ENCODE peak calls at places on chromosomes 16 and 17, in seven cellular contexts. L is B cell, A is RPMI7951, B is left kidney, G is endothelial cell, F is SW 1271, O is T-cell. S is an unnamed sample.

GRCh38 chr17:48843172-48843900 is 12.5 kb downstream of the CALCOCO2 start:
- DNase-seq in B (no peak), F (no peak), O (no peak), L (no peak), G (no peak), A (no peak), S (no peak)

GRCh38 chr16:23974223-23974622 is 138.4 kb downstream of the PRKCB start:
- DNase-seq in L (no peak), A (peak; percentile 9), G (peak; percentile 27), F (no peak), B (peak; percentile 86), O (no peak), S (no peak)

GRCh38 chr16:28218109-28218508 is 6.3 kb upstream of the XPO6 start:
- DNase-seq in A (peak; percentile 53), L (peak; percentile 62), O (peak; percentile 65), B (no peak), F (peak; percentile 52), G (peak; percentile 9), S (no peak)

GRCh38 chr16:74817851-74818250 is 43.2 kb upstream of the FA2H start:
- DNase-seq in A (no peak), L (no peak), O (no peak), B (no peak), G (no peak), F (no peak), S (no peak)

GRCh38 chr16:64969221-64969620 is 152.6 kb downstream of the CDH11 start:
- DNase-seq in B (no peak), G (no peak), L (no peak), O (no peak), F (no peak), A (no peak), S (no peak)

GRCh38 chr17:56978441-56979090 is 635 bp downstream of the SCPEP1 start:
- DNase-seq in F (no peak), B (no peak), L (peak; percentile 27), A (peak; percentile 53), O (no peak), G (no peak), S (peak; percentile 57)

GRCh38 chr16:79610771-79611170 is 10.2 kb upstream of the MAF start:
- DNase-seq in A (no peak), B (no peak), O (no peak), G (no peak), F (no peak), L (no peak), S (no peak)

GRCh38 chr16:86465434-86465833 is 44.9 kb upstream of the FOXF1 start:
- DNase-seq in L (no peak), F (no peak), B (no peak), O (no peak), A (no peak), G (no peak), S (no peak)

GRCh38 chr17:27575100-27575911 is 55.7 kb upstream of the LGALS9 start:
- DNase-seq in F (no peak), O (no peak), B (no peak), L (no peak), G (no peak), A (no peak), S (no peak)

GRCh38 chr17:45246861-45247428 is 14.9 kb downstream of the SPATA32 start:
- DNase-seq in G (peak; percentile 57), F (no peak), O (peak; percentile 84), A (no peak), B (peak; percentile 87), L (no peak), S (peak; percentile 76)

GRCh38 chr17:56688151-56688550 is 94.7 kb downstream of the NOG start:
- DNase-seq in G (no peak), F (no peak), L (no peak), O (no peak), B (no peak), A (no peak), S (no peak)

GRCh38 chr16:74673876-74674275 is 7.2 kb upstream of the RFWD3 start:
- DNase-seq in L (no peak), G (no peak), F (no peak), O (no peak), A (no peak), B (no peak), S (no peak)

GRCh38 chr17:66637491-66637890 is 197.4 kb upstream of the CACNG5 start:
- DNase-seq in F (no peak), B (no peak), G (no peak), A (no peak), O (no peak), L (no peak), S (no peak)

GRCh38 chr17:71910002-71910401 is 210.8 kb upstream of the SOX9 start:
- DNase-seq in F (no peak), G (no peak), A (no peak), O (no peak), L (no peak), B (no peak), S (no peak)

GRCh38 chr16:21339927-21340326 is 61.8 kb upstream of the CRYM start:
- DNase-seq in L (no peak), O (no peak), B (no peak), G (no peak), F (no peak), A (no peak), S (no peak)

GRCh38 chr17:55089955-55090573 is 121.5 kb downstream of the STXBP4 start:
- DNase-seq in L (no peak), A (peak; percentile 33), B (no peak), F (no peak), G (no peak), O (peak; percentile 23), S (no peak)

GRCh38 chr16:31138621-31139578 is 3.4 kb upstream of the PRSS8 start:
- DNase-seq in A (peak; percentile 28), F (peak; percentile 88), B (peak; percentile 70), O (no peak), G (no peak), L (no peak), S (peak; percentile 76)

GRCh38 chr17:7862692-7863437 is 5.1 kb downstream of the CYB5D1 start:
- DNase-seq in G (peak; percentile 46), O (no peak), A (peak; percentile 57), L (peak; percentile 54), F (peak; percentile 42), B (peak; percentile 85), S (no peak)

GRCh38 chr16:159136-159849 is 6.5 kb upstream of the HBM start:
- DNase-seq in F (no peak), O (no peak), L (no peak), A (no peak), B (no peak), G (no peak), S (no peak)

GRCh38 chr17:55158439-55158838 is 106.3 kb upstream of the HLF start:
- DNase-seq in A (peak; percentile 28), F (peak; percentile 6), G (no peak), B (no peak), O (no peak), L (no peak), S (no peak)

GRCh38 chr16:4487955-4488481 is 11.8 kb downstream of the HMOX2 start:
- DNase-seq in A (no peak), O (no peak), G (no peak), F (no peak), L (no peak), B (peak; percentile 26), S (no peak)

GRCh38 chr17:19724501-19725420 is 8.4 kb upstream of the SLC47A2 start:
- DNase-seq in F (no peak), O (peak; percentile 37), G (no peak), A (peak; percentile 62), B (peak; percentile 51), L (peak; percentile 77), S (no peak)

GRCh38 chr16:17776888-17777287 is 306.1 kb upstream of the XYLT1 start:
- DNase-seq in B (no peak), F (no peak), G (no peak), A (peak; percentile 37), L (no peak), O (no peak), S (no peak)

GRCh38 chr16:72419638-72420037 is 247.7 kb upstream of the PMFBP1 start:
- DNase-seq in O (no peak), G (no peak), B (no peak), A (no peak), F (no peak), L (no peak), S (no peak)

GRCh38 chr16:85616608-85617311 is 3.6 kb downstream of the GSE1 start:
- DNase-seq in O (no peak), F (no peak), L (no peak), B (peak; percentile 94), G (no peak), A (no peak), S (no peak)

GRCh38 chr17:6231886-6232767 is 161.9 kb downstream of the WSCD1 start:
- DNase-seq in O (no peak), L (no peak), F (peak; percentile 40), B (no peak), G (no peak), A (peak; percentile 71), S (no peak)

GRCh38 chr17:64406321-64407200 is 15.9 kb upstream of the PECAM1 start:
- DNase-seq in G (no peak), B (peak; percentile 46), F (peak; percentile 29), L (no peak), O (no peak), A (peak; percentile 66), S (no peak)

GRCh38 chr16:2785101-2785991 is 2.0 kb downstream of the PRSS33 start:
- DNase-seq in B (peak; percentile 33), G (no peak), A (no peak), L (peak; percentile 77), F (no peak), O (no peak), S (no peak)

GRCh38 chr17:83174859-83175550 is 95.6 kb downstream of the METRNL start:
- DNase-seq in O (no peak), F (no peak), L (peak; percentile 30), A (no peak), G (no peak), B (peak; percentile 18), S (no peak)

GRCh38 chr16:81461756-81462155 is 17.1 kb downstream of the CMIP start:
- DNase-seq in L (no peak), O (no peak), B (no peak), A (no peak), G (no peak), F (no peak), S (no peak)

GRCh38 chr17:65627892-65628622 is 66.6 kb upstream of the AXIN2 start:
- DNase-seq in L (no peak), G (no peak), A (peak; percentile 3), B (peak; percentile 87), O (no peak), F (no peak), S (no peak)

GRCh38 chr17:12421646-12422306 is 243.9 kb upstream of the MYOCD start:
- DNase-seq in L (no peak), B (no peak), O (no peak), A (no peak), G (no peak), F (no peak), S (no peak)

GRCh38 chr17:49946208-49946607 is 22.8 kb upstream of the DLX4 start:
- DNase-seq in B (no peak), F (no peak), A (no peak), O (no peak), G (no peak), L (no peak), S (no peak)

GRCh38 chr16:11791144-11791828 is 5.8 kb downstream of the ZC3H7A start:
- DNase-seq in B (no peak), L (no peak), F (no peak), A (no peak), G (no peak), O (no peak), S (no peak)

GRCh38 chr17:70820276-70820675 is 650.9 kb downstream of the KCNJ2 start:
- DNase-seq in L (no peak), F (no peak), A (peak; percentile 64), B (no peak), O (no peak), G (no peak), S (no peak)

GRCh38 chr16:49355923-49356665 is 17.5 kb upstream of the C16orf78 start:
- DNase-seq in O (no peak), B (no peak), L (no peak), G (no peak), F (no peak), A (no peak), S (no peak)

GRCh38 chr16:82627811-82628339 is 1.1 kb downstream of the CDH13 start:
- DNase-seq in A (peak; percentile 71), L (no peak), O (no peak), G (peak; percentile 38), B (peak; percentile 77), F (no peak), S (no peak)